ENCODE peak calls at places on chromosome 18, in four cellular contexts. One of them, this sample, is unnamed.

GRCh38 chr18:47777626-47778025 is 152.8 kb downstream of the SMAD2 start:
- DNase-seq in uterus: no peak
- DNase-seq in NCI-H1417: no peak
- DNase-seq in activated T-cell treated with anti-CD3 and anti-CD28 coated beads for 1 hour: no peak
- DNase-seq in this sample: no peak

GRCh38 chr18:44187090-44187489 is 493.6 kb upstream of the SETBP1 start:
- DNase-seq in uterus: no peak
- DNase-seq in NCI-H1417: no peak
- DNase-seq in activated T-cell treated with anti-CD3 and anti-CD28 coated beads for 1 hour: no peak
- DNase-seq in this sample: no peak

GRCh38 chr18:46706968-46707367 is 49.9 kb downstream of the ST8SIA5 start:
- DNase-seq in NCI-H1417: no peak
- DNase-seq in activated T-cell treated with anti-CD3 and anti-CD28 coated beads for 1 hour: no peak
- DNase-seq in uterus: no peak
- DNase-seq in this sample: no peak

GRCh38 chr18:69484699-69485396 is 84.2 kb downstream of the DOK6 start:
- DNase-seq in activated T-cell treated with anti-CD3 and anti-CD28 coated beads for 1 hour: no peak
- DNase-seq in NCI-H1417: no peak
- DNase-seq in uterus: no peak
- DNase-seq in this sample: no peak

GRCh38 chr18:48623468-48624220 is 84.8 kb downstream of the CTIF start:
- DNase-seq in activated T-cell treated with anti-CD3 and anti-CD28 coated beads for 1 hour: no peak
- DNase-seq in uterus: no peak
- DNase-seq in NCI-H1417: no peak
- DNase-seq in this sample: no peak

GRCh38 chr18:29087616-29088246 is 910.8 kb upstream of the CDH2 start:
- DNase-seq in uterus: no peak
- DNase-seq in NCI-H1417: no peak
- DNase-seq in activated T-cell treated with anti-CD3 and anti-CD28 coated beads for 1 hour: no peak
- DNase-seq in this sample: no peak

GRCh38 chr18:33210575-33211189 is 229.8 kb downstream of the CCDC178 start:
- DNase-seq in uterus: no peak
- DNase-seq in NCI-H1417: peak
- DNase-seq in activated T-cell treated with anti-CD3 and anti-CD28 coated beads for 1 hour: no peak
- DNase-seq in this sample: no peak

GRCh38 chr18:77114564-77115391 is 17.8 kb downstream of the MBP start:
- DNase-seq in uterus: peak
- DNase-seq in activated T-cell treated with anti-CD3 and anti-CD28 coated beads for 1 hour: no peak
- DNase-seq in NCI-H1417: no peak
- DNase-seq in this sample: peak

GRCh38 chr18:45384137-45384998 is 230.9 kb upstream of the SLC14A2 start:
- DNase-seq in uterus: peak
- DNase-seq in activated T-cell treated with anti-CD3 and anti-CD28 coated beads for 1 hour: peak
- DNase-seq in NCI-H1417: peak
- DNase-seq in this sample: no peak

GRCh38 chr18:23756590-23757540 is 67.6 kb downstream of the LAMA3 start:
- DNase-seq in activated T-cell treated with anti-CD3 and anti-CD28 coated beads for 1 hour: no peak
- DNase-seq in NCI-H1417: no peak
- DNase-seq in uterus: no peak
- DNase-seq in this sample: no peak

GRCh38 chr18:74631242-74632087 is 33.8 kb downstream of the ZNF407 start:
- DNase-seq in uterus: no peak
- DNase-seq in NCI-H1417: no peak
- DNase-seq in activated T-cell treated with anti-CD3 and anti-CD28 coated beads for 1 hour: no peak
- DNase-seq in this sample: no peak

This sample was measured in Right ventricle myocardium inferior.